ENCODE peak calls at places on chromosomes 4 and X, in eight cellular contexts. T, I, C, R, Y, M, Z and H are unnamed samples.

GRCh38 chr4:77473509-77473908 is 132.1 kb upstream of the CXCL13 start:
- DNase-seq in Z (no peak), R (no peak), C (peak), I (no peak), T (peak), Y (no peak), M (no peak), H (no peak)

GRCh38 chrX:55778322-55778721 is 60.8 kb downstream of the RRAGB start:
- DNase-seq in M (no peak), I (no peak), R (no peak), T (no peak), Z (no peak), Y (no peak), C (no peak), H (peak)

GRCh38 chr4:96736352-96736889 is 896.5 kb downstream of the PDHA2 start:
- DNase-seq in M (no peak), Y (peak), Z (no peak), T (no peak), C (peak), R (no peak), I (no peak), H (no peak)

GRCh38 chr4:7828011-7828720 is 111.5 kb downstream of the AFAP1 start:
- DNase-seq in Z (no peak), T (peak), R (peak), M (no peak), C (peak), Y (peak), I (peak), H (peak)

GRCh38 chr4:4377683-4378082 is 9.2 kb upstream of the NSG1 start:
- DNase-seq in M (no peak), R (peak), Y (no peak), C (no peak), T (no peak), I (no peak), Z (no peak), H (no peak)

GRCh38 chrX:72121381-72121780 is 10.3 kb downstream of the RTL5 start:
- DNase-seq in R (peak), Z (no peak), Y (peak), T (no peak), C (peak), I (peak), M (no peak), H (peak)

GRCh38 chr4:2842667-2843022 is 999 bp upstream of the ADD1 start:
- DNase-seq in R (no peak), T (no peak), Y (no peak), I (no peak), M (no peak), Z (no peak), C (no peak), H (no peak)

GRCh38 chr4:23966720-23967119 is 76.9 kb upstream of the PPARGC1A start:
- DNase-seq in I (no peak), C (no peak), Z (no peak), Y (no peak), R (no peak), T (no peak), M (no peak), H (no peak)

GRCh38 chrX:49884290-49884862 is 5.1 kb downstream of the USP27X start:
- DNase-seq in Z (no peak), T (peak), Y (peak), R (peak), M (peak), C (peak), I (peak), H (no peak)

GRCh38 chr4:124846306-124846705 is 133.8 kb upstream of the ANKRD50 start:
- DNase-seq in Z (no peak), Y (no peak), T (no peak), M (no peak), C (peak), R (no peak), I (no peak), H (no peak)

GRCh38 chr4:5462254-5462835 is 246.0 kb downstream of the EVC2 start:
- DNase-seq in C (no peak), T (no peak), I (no peak), Y (no peak), M (no peak), Z (no peak), R (no peak), H (no peak)

GRCh38 chrX:55253528-55253927 is 11.2 kb downstream of the PAGE3 start:
- DNase-seq in Y (no peak), C (no peak), T (no peak), M (no peak), I (no peak), R (no peak), Z (no peak), H (no peak)

GRCh38 chr4:133270021-133270570 is 121.0 kb downstream of the PCDH10 start:
- DNase-seq in R (no peak), Y (no peak), T (no peak), M (no peak), I (no peak), Z (no peak), C (no peak), H (no peak)

GRCh38 chr4:147865926-147866325 is 134.0 kb downstream of the ARHGAP10 start:
- DNase-seq in C (no peak), Y (no peak), R (no peak), T (no peak), Z (no peak), I (no peak), M (no peak), H (no peak)

GRCh38 chrX:137998619-137999018 is 432.7 kb downstream of the ZIC3 start:
- DNase-seq in I (no peak), M (no peak), Y (no peak), R (no peak), Z (no peak), T (no peak), C (no peak), H (no peak)

GRCh38 chr4:186881521-186882220 is 158.0 kb upstream of the FAT1 start:
- DNase-seq in Y (peak), R (no peak), C (peak), I (no peak), M (no peak), T (no peak), Z (no peak), H (peak)

GRCh38 chrX:40996886-40997530 is 88.2 kb upstream of the USP9X start:
- DNase-seq in Y (peak), R (no peak), M (no peak), T (peak), Z (no peak), C (peak), I (peak), H (no peak)

GRCh38 chr4:106463622-106464021 is 95.0 kb upstream of the GIMD1 start:
- DNase-seq in T (no peak), Z (no peak), R (no peak), I (no peak), M (no peak), Y (no peak), C (no peak), H (no peak)

GRCh38 chr4:82217986-82218715 is 155.6 kb downstream of the HNRNPD start:
- DNase-seq in T (no peak), M (peak), I (no peak), C (peak), Z (no peak), R (peak), Y (no peak), H (no peak)

GRCh38 chr4:66562276-66562806 is 892.1 kb upstream of the EPHA5 start:
- DNase-seq in T (no peak), Y (no peak), M (no peak), Z (no peak), C (no peak), I (no peak), R (no peak), H (no peak)

GRCh38 chr4:173038192-173038896 is 130.3 kb upstream of the GALNT7 start:
- DNase-seq in T (no peak), M (no peak), C (peak), Z (no peak), R (no peak), I (no peak), Y (no peak), H (no peak)

GRCh38 chrX:13357925-13358324 is 38.1 kb upstream of the ATXN3L start:
- DNase-seq in I (no peak), M (no peak), Y (no peak), Z (no peak), C (no peak), R (no peak), T (no peak), H (no peak)

GRCh38 chrX:130975947-130976346 is 72.9 kb upstream of the ENOX2 start:
- DNase-seq in I (peak), R (no peak), Y (peak), T (peak), Z (no peak), M (peak), C (peak), H (peak)